ENCODE peak calls at places on chromosomes 6 and 20, in six cellular contexts. One of them, this sample, is unnamed.

GRCh38 chr20:44203161-44203560 is 7.4 kb downstream of the OSER1 start:
- DNase-seq in GM12864: no peak
- DNase-seq in cardiac fibroblast: peak; percentile 15
- DNase-seq in fibroblast of the aortic adventitia: peak; percentile 35
- DNase-seq in PC-3: no peak
- DNase-seq in mammary epithelial cell: no peak
- DNase-seq in this sample: peak; percentile 63

GRCh38 chr6:116996842-116997241 is 119.8 kb downstream of the RFX6 start:
- DNase-seq in mammary epithelial cell: no peak
- DNase-seq in PC-3: no peak
- DNase-seq in GM12864: no peak
- DNase-seq in fibroblast of the aortic adventitia: no peak
- DNase-seq in cardiac fibroblast: no peak
- DNase-seq in this sample: no peak

GRCh38 chr6:89204096-89204495 is 13.1 kb downstream of the GABRR1 start:
- DNase-seq in PC-3: no peak
- DNase-seq in fibroblast of the aortic adventitia: no peak
- DNase-seq in cardiac fibroblast: no peak
- DNase-seq in GM12864: no peak
- DNase-seq in mammary epithelial cell: no peak
- DNase-seq in this sample: no peak

GRCh38 chr6:28863607-28864320 is 60.0 kb downstream of the TRIM27 start:
- DNase-seq in mammary epithelial cell: peak; percentile 76
- DNase-seq in PC-3: peak; percentile 91
- DNase-seq in fibroblast of the aortic adventitia: peak; percentile 92
- DNase-seq in cardiac fibroblast: peak; percentile 93
- DNase-seq in GM12864: no peak
- DNase-seq in this sample: peak; percentile 76

GRCh38 chr20:4476903-4477302 is 244.8 kb upstream of the PRND start:
- DNase-seq in PC-3: no peak
- DNase-seq in cardiac fibroblast: peak; percentile 19
- DNase-seq in mammary epithelial cell: no peak
- DNase-seq in GM12864: no peak
- DNase-seq in fibroblast of the aortic adventitia: no peak
- DNase-seq in this sample: no peak

GRCh38 chr20:44070139-44070900 is 116.7 kb downstream of the JPH2 start:
- DNase-seq in mammary epithelial cell: no peak
- DNase-seq in cardiac fibroblast: no peak
- DNase-seq in GM12864: no peak
- DNase-seq in fibroblast of the aortic adventitia: no peak
- DNase-seq in PC-3: no peak
- DNase-seq in this sample: no peak

GRCh38 chr20:38973546-38974120 is 11.5 kb downstream of the DHX35 start:
- DNase-seq in cardiac fibroblast: peak; percentile 54
- DNase-seq in fibroblast of the aortic adventitia: no peak
- DNase-seq in GM12864: no peak
- DNase-seq in mammary epithelial cell: peak; percentile 48
- DNase-seq in PC-3: peak; percentile 40
- DNase-seq in this sample: peak; percentile 65

GRCh38 chr20:48578397-48579098 is 249.3 kb downstream of the PREX1 start:
- DNase-seq in PC-3: peak; percentile 30
- DNase-seq in GM12864: no peak
- DNase-seq in fibroblast of the aortic adventitia: no peak
- DNase-seq in cardiac fibroblast: no peak
- DNase-seq in mammary epithelial cell: no peak
- DNase-seq in this sample: no peak

GRCh38 chr6:170148709-170149470 is 142.0 kb downstream of the DLL1 start:
- DNase-seq in cardiac fibroblast: no peak
- DNase-seq in GM12864: no peak
- DNase-seq in fibroblast of the aortic adventitia: no peak
- DNase-seq in mammary epithelial cell: no peak
- DNase-seq in PC-3: no peak
- DNase-seq in this sample: no peak

GRCh38 chr6:121236984-121237383 is 97.3 kb downstream of the TBC1D32 start:
- DNase-seq in fibroblast of the aortic adventitia: peak; percentile 13
- DNase-seq in mammary epithelial cell: no peak
- DNase-seq in GM12864: no peak
- DNase-seq in PC-3: no peak
- DNase-seq in cardiac fibroblast: no peak
- DNase-seq in this sample: no peak

GRCh38 chr20:56582557-56582956 is 46.5 kb upstream of the TFAP2C start:
- DNase-seq in mammary epithelial cell: no peak
- DNase-seq in PC-3: no peak
- DNase-seq in fibroblast of the aortic adventitia: no peak
- DNase-seq in cardiac fibroblast: no peak
- DNase-seq in GM12864: no peak
- DNase-seq in this sample: no peak

GRCh38 chr6:22467645-22468044 is 101.7 kb upstream of the HDGFL1 start:
- DNase-seq in mammary epithelial cell: no peak
- DNase-seq in fibroblast of the aortic adventitia: no peak
- DNase-seq in cardiac fibroblast: no peak
- DNase-seq in PC-3: no peak
- DNase-seq in GM12864: no peak
- DNase-seq in this sample: no peak

GRCh38 chr20:43363506-43363905 is 94.2 kb upstream of the SRSF6 start:
- DNase-seq in cardiac fibroblast: no peak
- DNase-seq in mammary epithelial cell: no peak
- DNase-seq in GM12864: no peak
- DNase-seq in fibroblast of the aortic adventitia: no peak
- DNase-seq in PC-3: no peak
- DNase-seq in this sample: no peak

GRCh38 chr6:79070206-79070825 is 7.7 kb downstream of the PHIP start:
- DNase-seq in GM12864: peak; percentile 30
- DNase-seq in cardiac fibroblast: peak; percentile 42
- DNase-seq in mammary epithelial cell: no peak
- DNase-seq in fibroblast of the aortic adventitia: no peak
- DNase-seq in PC-3: no peak
- DNase-seq in this sample: no peak

GRCh38 chr6:37633581-37634237 is 64.0 kb downstream of the MDGA1 start:
- DNase-seq in cardiac fibroblast: no peak
- DNase-seq in GM12864: no peak
- DNase-seq in PC-3: no peak
- DNase-seq in fibroblast of the aortic adventitia: no peak
- DNase-seq in mammary epithelial cell: no peak
- DNase-seq in this sample: no peak

GRCh38 chr6:1027109-1027794 is 284.6 kb upstream of the FOXQ1 start:
- DNase-seq in PC-3: peak; percentile 57
- DNase-seq in fibroblast of the aortic adventitia: peak; percentile 51
- DNase-seq in cardiac fibroblast: no peak
- DNase-seq in GM12864: no peak
- DNase-seq in mammary epithelial cell: peak; percentile 50
- DNase-seq in this sample: peak; percentile 72

GRCh38 chr6:132465530-132466485 is 47.1 kb downstream of the STX7 start:
- DNase-seq in mammary epithelial cell: no peak
- DNase-seq in PC-3: no peak
- DNase-seq in fibroblast of the aortic adventitia: peak; percentile 41
- DNase-seq in GM12864: no peak
- DNase-seq in cardiac fibroblast: no peak
- DNase-seq in this sample: no peak

GRCh38 chr6:16505711-16506362 is 255.4 kb downstream of the ATXN1 start:
- DNase-seq in fibroblast of the aortic adventitia: peak; percentile 91
- DNase-seq in mammary epithelial cell: no peak
- DNase-seq in PC-3: peak; percentile 35
- DNase-seq in GM12864: no peak
- DNase-seq in cardiac fibroblast: peak; percentile 67
- DNase-seq in this sample: peak; percentile 61

GRCh38 chr6:45192556-45192955 is 135.6 kb upstream of the RUNX2 start:
- DNase-seq in mammary epithelial cell: no peak
- DNase-seq in fibroblast of the aortic adventitia: peak; percentile 5
- DNase-seq in PC-3: peak; percentile 14
- DNase-seq in cardiac fibroblast: peak; percentile 24
- DNase-seq in GM12864: no peak
- DNase-seq in this sample: no peak

GRCh38 chr20:48478806-48479550 is 348.8 kb downstream of the PREX1 start:
- DNase-seq in fibroblast of the aortic adventitia: no peak
- DNase-seq in cardiac fibroblast: no peak
- DNase-seq in PC-3: no peak
- DNase-seq in GM12864: no peak
- DNase-seq in mammary epithelial cell: no peak
- DNase-seq in this sample: no peak

GRCh38 chr20:7617797-7618196 is 322.5 kb downstream of the HAO1 start:
- DNase-seq in PC-3: no peak
- DNase-seq in cardiac fibroblast: no peak
- DNase-seq in mammary epithelial cell: no peak
- DNase-seq in GM12864: no peak
- DNase-seq in fibroblast of the aortic adventitia: no peak
- DNase-seq in this sample: no peak

GRCh38 chr20:58432190-58432954 is 43.3 kb downstream of the VAPB start:
- DNase-seq in PC-3: no peak
- DNase-seq in fibroblast of the aortic adventitia: peak; percentile 47
- DNase-seq in mammary epithelial cell: no peak
- DNase-seq in cardiac fibroblast: peak; percentile 45
- DNase-seq in GM12864: no peak
- DNase-seq in this sample: no peak

GRCh38 chr6:68040780-68041179 is 594.3 kb upstream of the ADGRB3 start:
- DNase-seq in PC-3: no peak
- DNase-seq in mammary epithelial cell: no peak
- DNase-seq in GM12864: no peak
- DNase-seq in fibroblast of the aortic adventitia: no peak
- DNase-seq in cardiac fibroblast: no peak
- DNase-seq in this sample: no peak

GRCh38 chr6:151205971-151206600 is 33.7 kb upstream of the AKAP12 start:
- DNase-seq in cardiac fibroblast: peak; percentile 38
- DNase-seq in mammary epithelial cell: no peak
- DNase-seq in GM12864: no peak
- DNase-seq in fibroblast of the aortic adventitia: peak; percentile 4
- DNase-seq in PC-3: no peak
- DNase-seq in this sample: no peak

GRCh38 chr6:71012871-71013456 is 56.1 kb upstream of the B3GAT2 start:
- DNase-seq in mammary epithelial cell: peak; percentile 50
- DNase-seq in PC-3: peak; percentile 63
- DNase-seq in fibroblast of the aortic adventitia: peak; percentile 63
- DNase-seq in cardiac fibroblast: peak; percentile 71
- DNase-seq in GM12864: peak; percentile 21
- DNase-seq in this sample: peak; percentile 26

GRCh38 chr20:14568225-14568624 is 230.8 kb upstream of the FLRT3 start:
- DNase-seq in GM12864: no peak
- DNase-seq in PC-3: no peak
- DNase-seq in mammary epithelial cell: peak; percentile 37
- DNase-seq in fibroblast of the aortic adventitia: no peak
- DNase-seq in cardiac fibroblast: no peak
- DNase-seq in this sample: no peak

GRCh38 chr6:138815797-138816528 is 20.1 kb downstream of the ECT2L start:
- DNase-seq in cardiac fibroblast: peak; percentile 82
- DNase-seq in mammary epithelial cell: peak; percentile 68
- DNase-seq in fibroblast of the aortic adventitia: peak; percentile 82
- DNase-seq in GM12864: no peak
- DNase-seq in PC-3: peak; percentile 69
- DNase-seq in this sample: peak; percentile 62

GRCh38 chr20:46990811-46991567 is 96.3 kb downstream of the EYA2 start:
- DNase-seq in cardiac fibroblast: no peak
- DNase-seq in mammary epithelial cell: no peak
- DNase-seq in fibroblast of the aortic adventitia: no peak
- DNase-seq in PC-3: no peak
- DNase-seq in GM12864: no peak
- DNase-seq in this sample: no peak

GRCh38 chr6:159977242-159978214 is 8.6 kb downstream of the IGF2R start:
- DNase-seq in fibroblast of the aortic adventitia: peak; percentile 79
- DNase-seq in PC-3: no peak
- DNase-seq in GM12864: no peak
- DNase-seq in cardiac fibroblast: peak; percentile 74
- DNase-seq in mammary epithelial cell: no peak
- DNase-seq in this sample: no peak

GRCh38 chr6:90295854-90296345 is 743 bp downstream of the BACH2 start:
- DNase-seq in PC-3: peak; percentile 52
- DNase-seq in GM12864: no peak
- DNase-seq in cardiac fibroblast: peak; percentile 59
- DNase-seq in fibroblast of the aortic adventitia: peak; percentile 56
- DNase-seq in mammary epithelial cell: peak; percentile 71
- DNase-seq in this sample: peak; percentile 18

GRCh38 chr6:90294008-90294511 is 2.6 kb downstream of the BACH2 start:
- DNase-seq in mammary epithelial cell: no peak
- DNase-seq in PC-3: no peak
- DNase-seq in fibroblast of the aortic adventitia: no peak
- DNase-seq in GM12864: no peak
- DNase-seq in cardiac fibroblast: no peak
- DNase-seq in this sample: no peak

GRCh38 chr6:90294614-90294988 is 2.0 kb downstream of the BACH2 start:
- DNase-seq in GM12864: no peak
- DNase-seq in fibroblast of the aortic adventitia: no peak
- DNase-seq in PC-3: no peak
- DNase-seq in cardiac fibroblast: no peak
- DNase-seq in mammary epithelial cell: no peak
- DNase-seq in this sample: no peak

GRCh38 chr6:90296346-90297123 is at the start of gene BACH2:
- DNase-seq in GM12864: peak; percentile 26
- DNase-seq in PC-3: peak; percentile 84
- DNase-seq in fibroblast of the aortic adventitia: peak; percentile 79
- DNase-seq in mammary epithelial cell: peak; percentile 90
- DNase-seq in cardiac fibroblast: peak; percentile 76
- DNase-seq in this sample: peak; percentile 54

GRCh38 chr6:90294989-90295853 is 1.4 kb downstream of the BACH2 start:
- DNase-seq in cardiac fibroblast: peak; percentile 38
- DNase-seq in PC-3: peak; percentile 26
- DNase-seq in mammary epithelial cell: peak; percentile 60
- DNase-seq in fibroblast of the aortic adventitia: peak; percentile 43
- DNase-seq in GM12864: no peak
- DNase-seq in this sample: no peak
- TF ChIP-seq CTCF in cardiac fibroblast: no peak
- TF ChIP-seq CTCF in PC-3: no peak
- TF ChIP-seq CTCF in mammary epithelial cell: no peak
- TF ChIP-seq CTCF in fibroblast of the aortic adventitia: no peak
- TF ChIP-seq CTCF in GM12864: no peak
- TF ChIP-seq CTCF in this sample: no peak

DNA sequence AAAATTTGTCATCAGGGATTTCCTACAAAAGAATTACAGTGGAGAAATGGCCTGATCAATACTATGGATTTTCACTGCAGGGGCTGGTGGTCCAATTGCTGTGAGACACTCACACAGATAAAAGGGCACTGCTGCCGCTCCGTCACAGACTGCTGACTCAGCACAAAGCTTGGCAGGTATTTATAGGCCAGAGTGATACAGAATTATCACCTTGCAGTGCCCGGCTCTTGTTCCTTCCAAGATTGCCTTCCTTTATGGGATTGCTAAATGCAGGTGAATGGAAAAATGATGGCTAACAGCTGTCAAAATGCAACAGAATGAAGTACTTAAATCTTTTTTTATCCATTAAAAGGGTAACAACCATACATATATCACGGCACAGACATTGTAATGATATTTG is 247.8 kb upstream of the ZFP64 start:
- DNase-seq in GM12864: no peak
- DNase-seq in mammary epithelial cell: no peak
- DNase-seq in PC-3: peak; percentile 6
- DNase-seq in fibroblast of the aortic adventitia: no peak
- DNase-seq in cardiac fibroblast: no peak
- DNase-seq in this sample: no peak
- TF ChIP-seq CTCF in GM12864: no peak
- TF ChIP-seq CTCF in mammary epithelial cell: no peak
- TF ChIP-seq CTCF in PC-3: no peak
- TF ChIP-seq CTCF in fibroblast of the aortic adventitia: no peak
- TF ChIP-seq CTCF in cardiac fibroblast: no peak
- TF ChIP-seq CTCF in this sample: no peak

GRCh38 chr6:84422380-84422968 is 195.0 kb upstream of the CEP162 start:
- DNase-seq in mammary epithelial cell: peak; percentile 21
- DNase-seq in GM12864: no peak
- DNase-seq in fibroblast of the aortic adventitia: peak; percentile 72
- DNase-seq in cardiac fibroblast: peak; percentile 78
- DNase-seq in PC-3: peak; percentile 18
- DNase-seq in this sample: peak; percentile 8
- TF ChIP-seq CTCF in mammary epithelial cell: peak; percentile 96
- TF ChIP-seq CTCF in GM12864: peak; percentile 70
- TF ChIP-seq CTCF in fibroblast of the aortic adventitia: peak; percentile 92
- TF ChIP-seq CTCF in cardiac fibroblast: peak; percentile 94
- TF ChIP-seq CTCF in PC-3: peak; percentile 58
- TF ChIP-seq CTCF in this sample: peak; percentile 81

GRCh38 chr20:12838261-12838866 is 170.4 kb upstream of the SPTLC3 start:
- DNase-seq in mammary epithelial cell: no peak
- DNase-seq in GM12864: no peak
- DNase-seq in PC-3: no peak
- DNase-seq in fibroblast of the aortic adventitia: no peak
- DNase-seq in cardiac fibroblast: no peak
- DNase-seq in this sample: no peak
- TF ChIP-seq CTCF in mammary epithelial cell: peak; percentile 39
- TF ChIP-seq CTCF in GM12864: peak; percentile 50
- TF ChIP-seq CTCF in PC-3: peak; percentile 70
- TF ChIP-seq CTCF in fibroblast of the aortic adventitia: no peak
- TF ChIP-seq CTCF in cardiac fibroblast: peak; percentile 6
- TF ChIP-seq CTCF in this sample: no peak